ENCODE peak calls at places on chromosomes 7 and 10, in five cellular contexts. Q is cardiac muscle cell, J is foreskin fibroblast, E is PC-3, K is neural crest cell. N is an unnamed sample.

GRCh38 chr10:56360967-56361841 is at the start of gene ZWINT:
- DNase-seq in E (peak; percentile 100), K (peak; percentile 85), Q (peak; percentile 98), J (peak; percentile 99), N (peak; percentile 98)

GRCh38 chr10:71231196-71231595 is 18.8 kb downstream of the UNC5B start:
- DNase-seq in Q (no peak), E (no peak), K (no peak), J (no peak), N (no peak)

GRCh38 chr7:77696643-77697534 is 630 bp downstream of the RSBN1L start:
- DNase-seq in J (peak; percentile 75), E (peak; percentile 47), Q (peak; percentile 82), K (peak; percentile 50), N (peak; percentile 42)

GRCh38 chr10:1107679-1108078 is 51.5 kb downstream of the WDR37 start:
- DNase-seq in E (peak; percentile 2), J (no peak), K (no peak), Q (no peak), N (no peak)

GRCh38 chr7:83178796-83179195 is 16.1 kb upstream of the PCLO start:
- DNase-seq in K (no peak), J (peak; percentile 32), E (no peak), Q (no peak), N (peak; percentile 53)

GRCh38 chr7:76051840-76052239 is 3.9 kb downstream of the MDH2 start:
- DNase-seq in J (no peak), K (no peak), Q (no peak), E (peak; percentile 14), N (no peak)

GRCh38 chr7:88338521-88338920 is 31.8 kb upstream of the STEAP4 start:
- DNase-seq in E (no peak), Q (no peak), K (no peak), J (no peak), N (no peak)

GRCh38 chr7:143380264-143380645 is 890 bp upstream of the ZYX start:
- DNase-seq in E (peak; percentile 79), Q (peak; percentile 90), J (peak; percentile 95), K (peak; percentile 95), N (peak; percentile 91)

GRCh38 chr10:67976292-67977245 is 92.1 kb downstream of the SIRT1 start:
- DNase-seq in Q (no peak), E (peak; percentile 21), K (no peak), J (peak; percentile 27), N (no peak)

GRCh38 chr7:116834815-116835533 is 27.4 kb upstream of the CAPZA2 start:
- DNase-seq in J (peak; percentile 50), Q (peak; percentile 60), K (no peak), E (peak; percentile 67), N (peak; percentile 34)

GRCh38 chr7:12722720-12723241 is 35.3 kb downstream of the ARL4A start:
- DNase-seq in Q (no peak), K (no peak), E (no peak), J (no peak), N (no peak)

GRCh38 chr10:554182-554848 is 135.2 kb downstream of the DIP2C start:
- DNase-seq in K (no peak), Q (no peak), J (peak; percentile 69), E (peak; percentile 41), N (peak; percentile 34)

GRCh38 chr7:155219947-155220769 is 77.5 kb upstream of the INSIG1 start:
- DNase-seq in K (no peak), Q (no peak), J (peak; percentile 64), E (no peak), N (no peak)

GRCh38 chr10:29522038-29522855 is 112.5 kb downstream of the SVIL start:
- DNase-seq in E (no peak), K (no peak), J (peak; percentile 16), Q (no peak), N (no peak)

GRCh38 chr10:115483294-115483693 is 390.1 kb downstream of the ATRNL1 start:
- DNase-seq in Q (no peak), K (no peak), J (no peak), E (no peak), N (no peak)

GRCh38 chr10:5945561-5946418 is 31.6 kb downstream of the IL15RA start:
- DNase-seq in Q (no peak), E (peak; percentile 76), J (peak; percentile 90), K (no peak), N (peak; percentile 97)

GRCh38 chr10:96930469-96930868 is 98.4 kb downstream of the LCOR start:
- DNase-seq in Q (no peak), E (no peak), J (no peak), K (no peak), N (no peak)

GRCh38 chr7:106795171-106795876 is 69.8 kb upstream of the PIK3CG start:
- DNase-seq in Q (no peak), J (no peak), E (no peak), K (no peak), N (no peak)

GRCh38 chr7:7369134-7369533 is 166.5 kb downstream of the COL28A1 start:
- DNase-seq in J (peak; percentile 26), K (no peak), Q (no peak), E (peak; percentile 4), N (no peak)

GRCh38 chr7:130365511-130366441 is 14.5 kb upstream of the CPA1 start:
- DNase-seq in E (peak; percentile 43), K (no peak), Q (no peak), J (peak; percentile 84), N (peak; percentile 48)

GRCh38 chr10:126130291-126130710 is 233.9 kb downstream of the FANK1 start:
- DNase-seq in E (no peak), Q (no peak), K (no peak), J (peak; percentile 70), N (peak; percentile 54)

GRCh38 chr10:50788951-50789904 is 49.5 kb downstream of the ASAH2B start:
- DNase-seq in Q (peak; percentile 18), K (no peak), J (peak; percentile 49), E (peak; percentile 89), N (peak; percentile 74)

GRCh38 chr7:140403878-140404564 is at the start of gene RAB19:
- DNase-seq in Q (peak; percentile 27), E (peak; percentile 53), K (no peak), J (no peak), N (no peak)

GRCh38 chr10:13724484-13724883 is 137.7 kb downstream of the PRPF18 start:
- DNase-seq in J (peak; percentile 91), K (no peak), E (no peak), Q (no peak), N (no peak)

GRCh38 chr10:128566376-128566968 is 440.2 kb upstream of the MKI67 start:
- DNase-seq in Q (no peak), E (no peak), K (no peak), J (no peak), N (no peak)

GRCh38 chr10:27646604-27647191 is 98.9 kb downstream of the MKX start:
- DNase-seq in E (no peak), J (no peak), Q (no peak), K (no peak), N (no peak)

GRCh38 chr10:109277456-109277855 is 645.9 kb downstream of the XPNPEP1 start:
- DNase-seq in E (no peak), J (no peak), Q (no peak), K (no peak), N (no peak)

GRCh38 chr10:87664276-87664687 is 4.6 kb downstream of the PAPSS2 start:
- DNase-seq in K (no peak), J (no peak), E (peak; percentile 18), Q (no peak), N (no peak)

GRCh38 chr10:48470893-48471805 is 133.7 kb downstream of the ARHGAP22 start:
- DNase-seq in Q (no peak), E (no peak), K (no peak), J (peak; percentile 45), N (no peak)
- TF ChIP-seq CTCF in Q (no peak), E (no peak), K (no peak), J (no peak), N (no peak)

GRCh38 chr10:79178614-79179403 is 110.0 kb downstream of the ZMIZ1 start:
- DNase-seq in J (peak; percentile 84), K (no peak), Q (peak; percentile 81), E (no peak), N (peak; percentile 91)
- TF ChIP-seq CTCF in J (no peak), K (no peak), Q (no peak), E (no peak), N (no peak)

GRCh38 chr7:3695602-3696001 is 394.6 kb downstream of the SDK1 start:
- DNase-seq in J (no peak), Q (no peak), K (no peak), E (peak; percentile 38), N (peak; percentile 14)
- TF ChIP-seq CTCF in J (no peak), Q (no peak), K (no peak), E (peak; percentile 77), N (peak; percentile 28)

GRCh38 chr10:4429538-4429937 is 396.5 kb upstream of the AKR1E2 start:
- DNase-seq in K (no peak), J (no peak), Q (no peak), E (no peak), N (peak; percentile 2)
- TF ChIP-seq CTCF in K (no peak), J (no peak), Q (no peak), E (no peak), N (no peak)

DNA sequence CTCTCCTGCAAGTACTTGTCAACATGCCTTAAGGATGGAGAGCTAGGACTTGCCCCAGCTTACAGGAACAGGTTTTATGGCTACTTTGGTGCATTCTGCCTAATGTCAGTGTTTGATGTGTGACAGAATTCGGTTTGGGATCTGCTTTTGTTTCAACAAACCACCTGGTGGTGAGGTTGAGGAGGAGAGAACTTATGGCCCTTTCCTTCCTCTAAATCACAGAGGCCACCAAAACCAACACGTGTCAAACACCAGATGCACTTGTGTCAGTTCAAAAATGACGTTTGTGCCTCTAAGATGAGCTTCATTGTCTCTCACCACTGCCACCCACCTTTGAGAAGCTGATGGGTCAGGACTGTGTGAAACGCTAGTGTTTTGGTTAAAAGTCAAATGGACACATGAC is 83.9 kb downstream of the OSBPL3 start:
- DNase-seq in K (no peak), Q (no peak), J (no peak), E (no peak), N (no peak)
- TF ChIP-seq CTCF in K (no peak), Q (no peak), J (no peak), E (no peak), N (no peak)

GRCh38 chr7:141974831-141975230 is 1.3 kb upstream of the TAS2R38 start:
- DNase-seq in Q (no peak), J (no peak), E (peak; percentile 52), K (no peak), N (no peak)
- TF ChIP-seq CTCF in Q (no peak), J (no peak), E (peak; percentile 52), K (peak; percentile 59), N (no peak)

GRCh38 chr10:79926037-79926436 is 22.9 kb downstream of the SFTPD start:
- DNase-seq in K (no peak), E (no peak), Q (no peak), J (no peak), N (no peak)

GRCh38 chr10:79923145-79923544 is 25.8 kb downstream of the SFTPD start:
- DNase-seq in K (no peak), J (no peak), Q (no peak), E (no peak), N (no peak)

GRCh38 chr10:79927111-79927828 is 21.6 kb downstream of the SFTPD start:
- DNase-seq in J (no peak), E (no peak), Q (no peak), K (no peak), N (no peak)

GRCh38 chr10:79923669-79924068 is 25.2 kb downstream of the SFTPD start:
- DNase-seq in E (no peak), J (no peak), K (no peak), Q (no peak), N (no peak)

DNA sequence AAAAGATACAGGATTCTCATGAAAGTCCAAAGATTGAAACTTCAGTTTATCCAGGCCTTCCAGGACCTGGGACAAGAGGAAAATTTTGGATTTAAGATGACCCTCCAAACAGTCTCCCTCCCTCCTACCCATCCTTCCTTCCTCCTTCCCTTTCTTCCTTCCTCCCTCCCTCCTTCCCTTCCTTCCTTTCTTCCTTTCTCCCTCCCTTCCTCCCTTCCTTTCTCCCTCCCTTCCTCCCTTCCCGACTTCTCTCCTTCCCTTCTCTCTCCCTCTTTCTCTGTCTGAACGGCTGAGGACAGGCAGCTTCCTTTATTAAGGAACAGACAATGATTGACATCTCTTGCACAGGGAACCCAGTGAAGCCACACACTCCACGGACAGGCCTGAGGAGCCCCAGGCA is 23.3 kb downstream of the SFTPD start:
- DNase-seq in J (no peak), E (no peak), Q (no peak), K (no peak), N (no peak)
- TF ChIP-seq CTCF in J (no peak), E (no peak), Q (no peak), K (no peak), N (no peak)

N was measured in fibroblast of pulmonary artery.